ENCODE peak calls at places on chromosomes 2 and 18, in nine cellular contexts. One of them, this sample, is unnamed.

GRCh38 chr2:221434155-221434554 is 137.9 kb downstream of the EPHA4 start:
- DNase-seq in HFF-Myc: no peak
- DNase-seq in prostate gland: no peak
- DNase-seq in brain microvascular endothelial cell: no peak
- DNase-seq in astrocyte: no peak
- DNase-seq in bronchial epithelial cell: no peak
- DNase-seq in GM12865: no peak
- DNase-seq in IMR-90: no peak
- DNase-seq in choroid plexus epithelial cell: no peak
- DNase-seq in this sample: no peak

GRCh38 chr2:23487735-23488492 is 102.9 kb downstream of the KLHL29 start:
- DNase-seq in prostate gland: no peak
- DNase-seq in choroid plexus epithelial cell: peak
- DNase-seq in brain microvascular endothelial cell: peak
- DNase-seq in astrocyte: peak
- DNase-seq in IMR-90: peak
- DNase-seq in bronchial epithelial cell: no peak
- DNase-seq in GM12865: peak
- DNase-seq in HFF-Myc: peak
- DNase-seq in this sample: peak

GRCh38 chr2:74602553-74603281 is 45.4 kb downstream of the M1AP start:
- DNase-seq in IMR-90: peak
- DNase-seq in brain microvascular endothelial cell: no peak
- DNase-seq in bronchial epithelial cell: peak
- DNase-seq in GM12865: no peak
- DNase-seq in HFF-Myc: peak
- DNase-seq in prostate gland: no peak
- DNase-seq in astrocyte: peak
- DNase-seq in choroid plexus epithelial cell: peak
- DNase-seq in this sample: peak

GRCh38 chr18:50986360-50987087 is 18.7 kb downstream of the ELAC1 start:
- DNase-seq in IMR-90: peak
- DNase-seq in prostate gland: no peak
- DNase-seq in bronchial epithelial cell: peak
- DNase-seq in choroid plexus epithelial cell: peak
- DNase-seq in HFF-Myc: peak
- DNase-seq in astrocyte: peak
- DNase-seq in GM12865: no peak
- DNase-seq in brain microvascular endothelial cell: peak
- DNase-seq in this sample: peak

GRCh38 chr2:675982-676646 is 1.1 kb downstream of the TMEM18 start:
- DNase-seq in bronchial epithelial cell: peak
- DNase-seq in HFF-Myc: peak
- DNase-seq in astrocyte: peak
- DNase-seq in prostate gland: peak
- DNase-seq in GM12865: peak
- DNase-seq in choroid plexus epithelial cell: peak
- DNase-seq in IMR-90: peak
- DNase-seq in brain microvascular endothelial cell: peak
- DNase-seq in this sample: peak

GRCh38 chr2:101145406-101145805 is 5.8 kb downstream of the TBC1D8 start:
- DNase-seq in HFF-Myc: no peak
- DNase-seq in prostate gland: no peak
- DNase-seq in choroid plexus epithelial cell: peak
- DNase-seq in brain microvascular endothelial cell: no peak
- DNase-seq in IMR-90: no peak
- DNase-seq in astrocyte: no peak
- DNase-seq in GM12865: no peak
- DNase-seq in bronchial epithelial cell: peak
- DNase-seq in this sample: peak

GRCh38 chr18:53909668-53910067 is 314.8 kb downstream of the MBD2 start:
- DNase-seq in HFF-Myc: no peak
- DNase-seq in brain microvascular endothelial cell: peak
- DNase-seq in IMR-90: peak
- DNase-seq in bronchial epithelial cell: peak
- DNase-seq in choroid plexus epithelial cell: peak
- DNase-seq in astrocyte: no peak
- DNase-seq in prostate gland: peak
- DNase-seq in GM12865: peak
- DNase-seq in this sample: peak

GRCh38 chr2:210459925-210460862 is 16.4 kb downstream of the LANCL1 start:
- DNase-seq in brain microvascular endothelial cell: no peak
- DNase-seq in prostate gland: no peak
- DNase-seq in choroid plexus epithelial cell: no peak
- DNase-seq in GM12865: peak
- DNase-seq in astrocyte: no peak
- DNase-seq in IMR-90: no peak
- DNase-seq in HFF-Myc: no peak
- DNase-seq in bronchial epithelial cell: no peak
- DNase-seq in this sample: no peak

GRCh38 chr2:226915846-226916360 is 80.0 kb downstream of the RHBDD1 start:
- DNase-seq in GM12865: no peak
- DNase-seq in choroid plexus epithelial cell: peak
- DNase-seq in astrocyte: peak
- DNase-seq in HFF-Myc: no peak
- DNase-seq in brain microvascular endothelial cell: peak
- DNase-seq in prostate gland: no peak
- DNase-seq in bronchial epithelial cell: peak
- DNase-seq in IMR-90: peak
- DNase-seq in this sample: peak

GRCh38 chr18:9992988-9993845 is 79.4 kb downstream of the VAPA start:
- DNase-seq in HFF-Myc: no peak
- DNase-seq in bronchial epithelial cell: no peak
- DNase-seq in astrocyte: no peak
- DNase-seq in GM12865: no peak
- DNase-seq in IMR-90: no peak
- DNase-seq in prostate gland: no peak
- DNase-seq in brain microvascular endothelial cell: no peak
- DNase-seq in choroid plexus epithelial cell: no peak
- DNase-seq in this sample: no peak

GRCh38 chr18:12008181-12008767 is 27.0 kb downstream of the IMPA2 start:
- DNase-seq in prostate gland: no peak
- DNase-seq in HFF-Myc: no peak
- DNase-seq in brain microvascular endothelial cell: no peak
- DNase-seq in choroid plexus epithelial cell: no peak
- DNase-seq in GM12865: no peak
- DNase-seq in bronchial epithelial cell: no peak
- DNase-seq in astrocyte: no peak
- DNase-seq in IMR-90: no peak
- DNase-seq in this sample: no peak

GRCh38 chr2:161954103-161954502 is 119.9 kb downstream of the DPP4 start:
- DNase-seq in prostate gland: no peak
- DNase-seq in HFF-Myc: peak
- DNase-seq in choroid plexus epithelial cell: peak
- DNase-seq in brain microvascular endothelial cell: no peak
- DNase-seq in astrocyte: no peak
- DNase-seq in IMR-90: no peak
- DNase-seq in bronchial epithelial cell: no peak
- DNase-seq in GM12865: no peak
- DNase-seq in this sample: peak
- TF ChIP-seq CTCF in prostate gland: no peak
- TF ChIP-seq CTCF in HFF-Myc: no peak
- TF ChIP-seq CTCF in choroid plexus epithelial cell: no peak
- TF ChIP-seq CTCF in brain microvascular endothelial cell: no peak
- TF ChIP-seq CTCF in astrocyte: no peak
- TF ChIP-seq CTCF in IMR-90: no peak
- TF ChIP-seq CTCF in bronchial epithelial cell: no peak
- TF ChIP-seq CTCF in GM12865: no peak
- TF ChIP-seq CTCF in this sample: no peak

GRCh38 chr2:131674174-131674507 is 146.5 kb downstream of the CCDC74A start:
- DNase-seq in prostate gland: no peak
- DNase-seq in HFF-Myc: no peak
- DNase-seq in choroid plexus epithelial cell: no peak
- DNase-seq in GM12865: no peak
- DNase-seq in brain microvascular endothelial cell: no peak
- DNase-seq in bronchial epithelial cell: no peak
- DNase-seq in astrocyte: no peak
- DNase-seq in IMR-90: no peak
- DNase-seq in this sample: no peak
- H3K4me3 ChIP-seq in prostate gland: no peak
- H3K4me3 ChIP-seq in HFF-Myc: peak
- H3K4me3 ChIP-seq in choroid plexus epithelial cell: no peak
- H3K4me3 ChIP-seq in GM12865: no peak
- H3K4me3 ChIP-seq in brain microvascular endothelial cell: peak
- H3K4me3 ChIP-seq in bronchial epithelial cell: no peak
- H3K4me3 ChIP-seq in astrocyte: no peak
- H3K4me3 ChIP-seq in IMR-90: no peak
- H3K4me3 ChIP-seq in this sample: no peak

DNA sequence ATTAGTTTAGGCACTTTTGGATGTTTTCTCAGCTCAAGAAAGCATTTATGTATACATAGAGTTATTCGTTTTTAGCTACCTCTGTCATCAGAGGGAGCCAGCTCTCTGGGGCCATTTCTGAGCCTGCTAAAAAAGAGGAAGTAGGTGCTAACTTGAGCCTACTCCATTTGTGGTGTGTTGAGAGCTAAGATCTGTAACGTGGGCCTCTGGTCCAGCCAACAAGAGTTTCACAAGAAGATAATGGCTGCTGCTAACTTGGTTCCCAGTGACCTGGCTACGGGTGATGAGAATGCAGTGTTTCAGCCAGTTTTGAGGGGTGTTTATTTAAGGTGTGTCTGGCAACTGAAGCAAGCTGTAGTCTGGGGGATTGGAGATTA is 182.5 kb downstream of the PRKCE start:
- DNase-seq in choroid plexus epithelial cell: no peak
- DNase-seq in prostate gland: no peak
- DNase-seq in astrocyte: no peak
- DNase-seq in bronchial epithelial cell: no peak
- DNase-seq in brain microvascular endothelial cell: no peak
- DNase-seq in IMR-90: no peak
- DNase-seq in GM12865: peak
- DNase-seq in HFF-Myc: no peak
- DNase-seq in this sample: no peak
- TF ChIP-seq CTCF in choroid plexus epithelial cell: no peak
- TF ChIP-seq CTCF in prostate gland: no peak
- TF ChIP-seq CTCF in astrocyte: no peak
- TF ChIP-seq CTCF in bronchial epithelial cell: no peak
- TF ChIP-seq CTCF in brain microvascular endothelial cell: no peak
- TF ChIP-seq CTCF in IMR-90: no peak
- TF ChIP-seq CTCF in GM12865: no peak
- TF ChIP-seq CTCF in HFF-Myc: no peak
- TF ChIP-seq CTCF in this sample: no peak

GRCh38 chr2:172000696-172001361 is 1.1 kb downstream of the METAP1D start:
- DNase-seq in brain microvascular endothelial cell: no peak
- DNase-seq in choroid plexus epithelial cell: no peak
- DNase-seq in HFF-Myc: no peak
- DNase-seq in IMR-90: no peak
- DNase-seq in bronchial epithelial cell: no peak
- DNase-seq in GM12865: no peak
- DNase-seq in astrocyte: no peak
- DNase-seq in prostate gland: no peak
- DNase-seq in this sample: peak

GRCh38 chr2:171996021-171996420 is 3.7 kb upstream of the METAP1D start:
- DNase-seq in choroid plexus epithelial cell: no peak
- DNase-seq in brain microvascular endothelial cell: no peak
- DNase-seq in bronchial epithelial cell: no peak
- DNase-seq in astrocyte: no peak
- DNase-seq in prostate gland: no peak
- DNase-seq in GM12865: no peak
- DNase-seq in IMR-90: no peak
- DNase-seq in HFF-Myc: no peak
- DNase-seq in this sample: no peak

GRCh38 chr2:171995586-171995985 is 4.2 kb upstream of the METAP1D start:
- DNase-seq in choroid plexus epithelial cell: no peak
- DNase-seq in HFF-Myc: no peak
- DNase-seq in prostate gland: no peak
- DNase-seq in astrocyte: no peak
- DNase-seq in GM12865: no peak
- DNase-seq in brain microvascular endothelial cell: no peak
- DNase-seq in bronchial epithelial cell: no peak
- DNase-seq in IMR-90: peak
- DNase-seq in this sample: no peak

GRCh38 chr2:171999604-172000469 is at the start of gene METAP1D:
- DNase-seq in prostate gland: peak
- DNase-seq in GM12865: peak
- DNase-seq in HFF-Myc: peak
- DNase-seq in brain microvascular endothelial cell: peak
- DNase-seq in IMR-90: peak
- DNase-seq in astrocyte: peak
- DNase-seq in bronchial epithelial cell: peak
- DNase-seq in choroid plexus epithelial cell: peak
- DNase-seq in this sample: peak

GRCh38 chr2:171999125-171999524 is 628 bp upstream of the METAP1D start:
- DNase-seq in HFF-Myc: no peak
- DNase-seq in IMR-90: no peak
- DNase-seq in prostate gland: no peak
- DNase-seq in brain microvascular endothelial cell: no peak
- DNase-seq in bronchial epithelial cell: no peak
- DNase-seq in choroid plexus epithelial cell: no peak
- DNase-seq in GM12865: no peak
- DNase-seq in astrocyte: no peak
- DNase-seq in this sample: peak
- H3K4me3 ChIP-seq in HFF-Myc: peak
- H3K4me3 ChIP-seq in IMR-90: peak
- H3K4me3 ChIP-seq in prostate gland: peak
- H3K4me3 ChIP-seq in brain microvascular endothelial cell: peak
- H3K4me3 ChIP-seq in bronchial epithelial cell: peak
- H3K4me3 ChIP-seq in choroid plexus epithelial cell: peak
- H3K4me3 ChIP-seq in GM12865: peak
- H3K4me3 ChIP-seq in astrocyte: peak
- H3K4me3 ChIP-seq in this sample: peak

GRCh38 chr2:147451902-147452515 is 392.8 kb upstream of the ACVR2A start:
- DNase-seq in choroid plexus epithelial cell: no peak
- DNase-seq in GM12865: no peak
- DNase-seq in prostate gland: no peak
- DNase-seq in IMR-90: no peak
- DNase-seq in brain microvascular endothelial cell: no peak
- DNase-seq in bronchial epithelial cell: peak
- DNase-seq in astrocyte: no peak
- DNase-seq in HFF-Myc: no peak
- DNase-seq in this sample: no peak
- TF ChIP-seq CTCF in choroid plexus epithelial cell: no peak
- TF ChIP-seq CTCF in GM12865: no peak
- TF ChIP-seq CTCF in prostate gland: no peak
- TF ChIP-seq CTCF in IMR-90: no peak
- TF ChIP-seq CTCF in brain microvascular endothelial cell: no peak
- TF ChIP-seq CTCF in bronchial epithelial cell: no peak
- TF ChIP-seq CTCF in astrocyte: no peak
- TF ChIP-seq CTCF in HFF-Myc: no peak
- TF ChIP-seq CTCF in this sample: no peak